ENCODE peak calls at places on chromosomes 1 and 21, in four cellular contexts. K is colonic mucosa, Y is NCI-H82, I is HS-5. F is an unnamed sample.

GRCh38 chr1:26378088-26378878 is 5.7 kb upstream of the ZNF683 start:
- DNase-seq in K (peak), Y (peak), I (peak), F (peak)

GRCh38 chr21:38811257-38811656 is 5.5 kb downstream of the ETS2 start:
- DNase-seq in K (peak), Y (no peak), I (peak), F (no peak)

GRCh38 chr1:43522431-43522775 is 8.3 kb upstream of the PTPRF start:
- DNase-seq in K (no peak), Y (no peak), I (no peak), F (no peak)

GRCh38 chr1:209354111-209354839 is 229.2 kb upstream of the CAMK1G start:
- DNase-seq in K (peak), I (peak), Y (peak), F (peak)

GRCh38 chr1:32636793-32637561 is 13.4 kb downstream of the ZBTB8OS start:
- DNase-seq in I (no peak), Y (no peak), K (no peak), F (no peak)

GRCh38 chr21:42425603-42425985 is 21.9 kb downstream of the UBASH3A start:
- DNase-seq in K (no peak), Y (no peak), I (no peak), F (peak)

GRCh38 chr1:228084797-228085196 is 2.3 kb downstream of the ARF1 start:
- DNase-seq in K (no peak), I (no peak), Y (no peak), F (no peak)

GRCh38 chr1:160362168-160362941 is 4.5 kb upstream of the NHLH1 start:
- DNase-seq in K (no peak), Y (peak), I (no peak), F (no peak)

GRCh38 chr1:240138867-240139266 is 47.2 kb downstream of the FMN2 start:
- DNase-seq in I (no peak), K (no peak), Y (no peak), F (no peak)

GRCh38 chr21:25670726-25671125 is 31.7 kb downstream of the JAM2 start:
- DNase-seq in I (peak), Y (no peak), K (no peak), F (no peak)

GRCh38 chr1:112803906-112804762 is 89.0 kb upstream of the PPM1J start:
- DNase-seq in K (peak), I (peak), Y (peak), F (peak)

GRCh38 chr1:17010601-17011438 is 908 bp downstream of the ATP13A2 start:
- DNase-seq in K (peak), I (no peak), Y (no peak), F (peak)

GRCh38 chr1:22026924-22027289 is 25.4 kb downstream of the CELA3A start:
- DNase-seq in K (no peak), I (no peak), Y (no peak), F (no peak)

GRCh38 chr1:167057297-167057688 is 32.9 kb downstream of the GPA33 start:
- DNase-seq in I (no peak), K (no peak), Y (peak), F (peak)

GRCh38 chr1:243850013-243850367 is at the start of gene AKT3:
- DNase-seq in I (no peak), K (no peak), Y (no peak), F (no peak)

GRCh38 chr1:227765261-227766014 is 30.2 kb downstream of the SNAP47 start:
- DNase-seq in Y (no peak), I (no peak), K (no peak), F (no peak)